ENCODE peak calls at places on chromosomes 5 and 9, in five cellular contexts. P is HepG2, C is HEK293T, B is GM12878, V is H1. T is an unnamed sample.

GRCh38 chr9:70398145-70398556 is 16.3 kb downstream of the KLF9 start:
- DNase-seq in P (no peak), C (no peak), B (peak), V (no peak), T (no peak)

GRCh38 chr5:151168602-151169344 is 11.2 kb upstream of the ANXA6 start:
- DNase-seq in P (no peak), C (no peak), B (no peak), V (no peak), T (no peak)

GRCh38 chr9:121294866-121295661 is 27.1 kb downstream of the GSN start:
- DNase-seq in P (peak), C (no peak), B (no peak), V (no peak), T (no peak)

GRCh38 chr9:137317021-137317978 is 15.2 kb upstream of the NRARP start:
- DNase-seq in P (no peak), C (no peak), B (no peak), V (peak), T (no peak)

GRCh38 chr9:82488702-82489578 is 500.4 kb downstream of the SPATA31D1 start:
- DNase-seq in P (peak), C (no peak), B (no peak), V (no peak), T (no peak)

GRCh38 chr9:137479892-137480685 is 21.0 kb upstream of the NSMF start:
- DNase-seq in P (no peak), C (no peak), B (no peak), V (no peak), T (no peak)

GRCh38 chr9:17600962-17601593 is 22.2 kb downstream of the SH3GL2 start:
- DNase-seq in P (no peak), C (no peak), B (no peak), V (no peak), T (no peak)

GRCh38 chr9:74742792-74743389 is 144.8 kb downstream of the TRPM6 start:
- DNase-seq in P (peak), C (peak), B (no peak), V (no peak), T (peak)

GRCh38 chr9:136206602-136207333 is 1.8 kb upstream of the LHX3 start:
- DNase-seq in P (no peak), C (no peak), B (no peak), V (no peak), T (no peak)
- TF ChIP-seq SUZ12 in P (no peak), C (no peak), B (no peak), V (no peak), T (no peak)

GRCh38 chr9:96564217-96564616 is 55.4 kb downstream of the CDC14B start:
- DNase-seq in P (peak), C (no peak), B (no peak), V (no peak), T (no peak)

GRCh38 chr9:96566401-96567202 is 53.0 kb downstream of the CDC14B start:
- DNase-seq in P (peak), C (peak), B (no peak), V (peak), T (peak)

GRCh38 chr9:96565684-96566360 is 53.8 kb downstream of the CDC14B start:
- DNase-seq in P (no peak), C (no peak), B (no peak), V (no peak), T (no peak)

GRCh38 chr9:96567203-96567700 is 52.4 kb downstream of the CDC14B start:
- DNase-seq in P (no peak), C (peak), B (no peak), V (no peak), T (no peak)
- TF ChIP-seq SUZ12 in P (no peak), C (no peak), B (no peak), V (no peak), T (no peak)

DNA sequence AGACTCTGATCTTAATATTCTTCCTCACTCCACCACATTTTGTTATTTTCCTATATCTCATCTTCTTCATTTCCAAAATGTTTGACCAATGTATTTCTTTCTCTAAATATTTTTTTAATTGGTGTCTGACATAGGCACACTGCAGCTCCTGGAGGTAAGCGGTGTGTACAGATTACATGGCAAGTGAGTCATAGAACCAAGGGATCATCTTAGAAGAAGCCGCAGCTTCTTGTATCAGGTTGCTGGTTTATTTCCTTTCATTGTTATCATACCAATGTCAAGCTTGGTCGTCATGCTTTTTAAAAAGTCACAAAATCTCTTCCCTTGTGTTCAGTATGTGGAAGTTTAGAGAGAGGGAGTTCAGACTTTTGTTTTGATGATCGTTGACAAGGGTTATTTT is 526.1 kb upstream of the CDH18 start:
- DNase-seq in P (no peak), C (no peak), B (no peak), V (no peak), T (no peak)
- TF ChIP-seq SUZ12 in P (no peak), C (no peak), B (no peak), V (no peak), T (no peak)

GRCh38 chr9:34669809-34670562 is 7.5 kb upstream of the CCL27 start:
- DNase-seq in P (no peak), C (no peak), B (no peak), V (no peak), T (no peak)

GRCh38 chr9:34671307-34671706 is 8.8 kb upstream of the CCL27 start:
- DNase-seq in P (no peak), C (no peak), B (no peak), V (no peak), T (no peak)

GRCh38 chr9:34675874-34676273 is 13.4 kb upstream of the CCL27 start:
- DNase-seq in P (no peak), C (no peak), B (no peak), V (no peak), T (no peak)

GRCh38 chr9:34674440-34674839 is 12.0 kb upstream of the CCL27 start:
- DNase-seq in P (no peak), C (no peak), B (no peak), V (no peak), T (no peak)

DNA sequence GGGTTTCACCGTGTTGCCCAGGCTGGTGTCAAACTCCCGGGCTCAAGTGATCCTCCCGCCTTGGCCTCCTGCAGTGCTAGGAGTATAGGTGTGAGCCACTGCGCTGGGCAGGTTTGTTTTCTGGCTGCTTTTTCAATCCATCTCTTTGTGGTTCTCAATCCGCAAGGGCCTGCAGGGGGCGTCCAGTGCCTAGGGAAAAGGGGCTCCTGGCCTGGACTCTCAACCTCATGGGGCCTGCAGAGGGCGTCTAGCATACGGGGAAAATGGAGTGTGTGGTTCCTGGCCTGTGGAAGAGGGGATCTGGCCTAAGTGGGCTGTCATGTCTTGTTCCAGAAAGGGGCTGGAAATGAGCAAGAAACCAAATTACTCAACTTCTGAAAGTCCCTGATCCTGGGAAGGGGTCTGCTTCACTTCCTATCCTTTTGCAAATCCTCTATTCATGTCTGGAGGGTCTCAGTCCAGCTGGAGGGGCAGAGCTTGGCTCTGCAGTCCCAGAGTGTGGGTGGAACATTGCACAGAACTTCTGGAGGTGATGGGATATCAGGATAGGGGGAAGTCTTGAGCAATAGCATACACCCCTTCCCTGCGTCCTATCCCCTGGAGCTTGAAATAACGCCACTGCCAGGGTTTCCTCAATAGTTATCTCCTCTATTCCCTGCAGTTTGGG is 12.7 kb upstream of the CCL27 start:
- DNase-seq in P (peak), C (peak), B (no peak), V (peak), T (peak)
- TF ChIP-seq SUZ12 in P (no peak), C (no peak), B (no peak), V (no peak), T (no peak)

GRCh38 chr9:132249123-132249522 is 87.3 kb downstream of the NTNG2 start:
- DNase-seq in P (no peak), C (no peak), B (no peak), V (no peak), T (no peak)
- TF ChIP-seq SUZ12 in P (no peak), C (no peak), B (no peak), V (no peak), T (no peak)

DNA sequence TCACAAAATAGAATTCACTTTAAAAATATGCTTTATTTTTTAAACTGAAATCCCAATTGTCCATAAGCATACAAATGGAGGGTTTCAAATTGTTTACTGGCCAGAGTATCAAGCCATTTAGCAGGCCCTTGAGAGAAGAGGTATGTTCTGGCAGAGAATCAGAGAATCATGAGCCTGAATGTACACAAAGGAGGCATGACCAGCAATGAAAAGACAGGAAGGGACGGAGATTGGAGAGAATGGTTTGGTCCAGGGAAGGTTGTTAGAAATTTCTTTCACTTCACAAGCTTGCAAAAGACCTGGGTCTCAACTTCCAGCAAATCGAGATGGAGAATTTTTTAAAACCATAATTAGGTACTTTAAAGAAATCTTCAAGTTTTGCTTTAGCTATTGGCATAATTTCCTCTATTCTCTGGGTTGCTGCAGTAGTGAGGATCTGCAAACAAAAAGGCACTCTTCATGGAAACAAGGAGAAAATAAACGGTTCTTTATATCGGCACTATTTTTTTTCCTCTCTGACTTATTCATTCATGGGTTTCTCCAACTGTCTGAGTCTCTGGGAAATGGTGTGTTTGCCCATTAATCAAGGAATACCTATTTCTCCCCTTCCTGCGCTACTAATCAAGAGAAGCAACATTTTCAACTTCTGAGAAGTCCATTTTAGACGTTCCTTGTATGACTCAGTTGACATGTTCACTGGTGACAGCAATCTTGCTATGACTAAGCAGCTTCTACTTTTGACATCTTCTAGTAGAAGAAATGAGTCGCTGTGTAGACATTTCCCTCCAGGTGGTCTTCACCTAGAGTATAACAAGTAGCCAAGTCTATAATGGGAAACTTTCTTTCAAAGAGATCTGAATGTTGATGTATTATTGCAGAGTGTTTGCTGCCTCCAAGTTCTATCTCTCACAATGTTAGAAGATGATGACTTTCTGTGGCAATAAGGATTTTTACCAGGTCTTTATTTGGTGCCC is 23.1 kb upstream of the ERCC6L2 start:
- DNase-seq in P (no peak), C (no peak), B (peak), V (no peak), T (no peak)
- TF ChIP-seq SUZ12 in P (no peak), C (no peak), B (no peak), V (no peak), T (no peak)

GRCh38 chr5:17105744-17106450 is 111.5 kb upstream of the BASP1 start:
- DNase-seq in P (no peak), C (no peak), B (no peak), V (no peak), T (no peak)
- TF ChIP-seq SUZ12 in P (no peak), C (no peak), B (no peak), V (no peak), T (no peak)

DNA sequence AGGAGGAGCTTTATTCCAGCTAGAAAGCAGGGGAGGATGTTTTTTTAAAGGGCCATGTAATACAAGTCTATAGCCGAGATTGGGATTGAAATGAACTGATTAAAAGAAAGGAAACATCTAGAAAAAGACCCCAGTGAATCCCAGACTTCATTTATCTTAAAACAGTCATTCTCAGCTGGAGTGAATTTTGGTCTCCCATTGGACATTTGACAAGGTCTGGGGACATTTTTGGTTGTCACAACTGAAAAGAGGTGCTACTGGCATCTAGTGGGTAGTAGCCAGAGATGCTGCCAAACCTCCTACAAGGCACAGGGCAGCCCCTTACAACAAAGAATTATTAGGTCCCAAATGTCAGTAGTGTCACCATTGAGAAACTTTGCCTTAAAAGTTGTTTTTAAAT is 16.3 kb upstream of the SPINK4 start:
- DNase-seq in P (no peak), C (no peak), B (no peak), V (no peak), T (no peak)
- TF ChIP-seq SUZ12 in P (no peak), C (no peak), B (no peak), V (no peak), T (no peak)